ENCODE peak calls at places on chromosome 14, in ten cellular contexts. Q is suprapubic skin, R is HepG2, H is K562, M is A549, V is tibial nerve, Y is ovary, B is stomach, D is esophagus muscularis mucosa, F is sigmoid colon. I is an unnamed sample.

GRCh38 chr14:19941668-19942067 is 11.0 kb downstream of the OR4K1 start:
- DNase-seq in Q (no peak), R (no peak), D (no peak), Y (no peak), H (no peak), V (no peak), M (no peak), F (no peak), B (no peak), I (no peak)

GRCh38 chr14:32102152-32102787 is 25.2 kb downstream of the ARHGAP5 start:
- DNase-seq in Q (no peak), R (no peak), F (no peak), H (no peak), Y (no peak), M (no peak), V (no peak), B (no peak), D (no peak), I (no peak)

GRCh38 chr14:50897658-50898175 is 25.9 kb downstream of the ABHD12B start:
- DNase-seq in Y (no peak), M (no peak), D (no peak), V (no peak), R (no peak), F (no peak), Q (no peak), B (no peak), H (no peak), I (no peak)

GRCh38 chr14:96037891-96038557 is 1.1 kb upstream of the C14orf132 start:
- DNase-seq in B (peak; percentile 57), H (no peak), M (peak; percentile 49), D (no peak), Q (no peak), F (peak; percentile 77), V (peak; percentile 44), Y (no peak), R (no peak), I (peak; percentile 6)

GRCh38 chr14:81303258-81303935 is 82.6 kb upstream of the GTF2A1 start:
- DNase-seq in D (no peak), B (peak; percentile 83), H (peak; percentile 77), Q (no peak), M (peak; percentile 48), V (no peak), R (peak; percentile 98), F (no peak), Y (no peak), I (no peak)

GRCh38 chr14:93084866-93085857 is 30.6 kb downstream of the ITPK1 start:
- DNase-seq in Y (no peak), M (no peak), D (no peak), R (no peak), H (no peak), Q (no peak), V (no peak), B (no peak), F (no peak), I (no peak)

GRCh38 chr14:95935228-95935822 is 58.7 kb downstream of the TUNAR start:
- DNase-seq in B (no peak), F (no peak), H (peak; percentile 19), V (no peak), D (no peak), Y (no peak), Q (no peak), R (peak; percentile 6), M (no peak), I (no peak)

GRCh38 chr14:91129261-91129660 is 15.4 kb downstream of the DGLUCY start:
- DNase-seq in F (no peak), V (no peak), B (no peak), Q (no peak), R (no peak), Y (no peak), M (no peak), D (no peak), H (no peak), I (no peak)

GRCh38 chr14:58876613-58877012 is 238.9 kb downstream of the DACT1 start:
- DNase-seq in D (no peak), B (no peak), Y (no peak), M (no peak), F (no peak), H (no peak), R (no peak), V (no peak), Q (no peak), I (no peak)

GRCh38 chr14:58272589-58273372 is 25.6 kb upstream of the ARID4A start:
- DNase-seq in R (peak; percentile 98), D (no peak), F (no peak), Q (no peak), B (peak; percentile 44), M (peak; percentile 75), Y (no peak), H (peak; percentile 20), V (no peak), I (peak; percentile 77)

GRCh38 chr14:75383721-75384120 is 44.1 kb upstream of the JDP2 start:
- DNase-seq in V (no peak), Y (no peak), F (no peak), B (no peak), R (no peak), M (no peak), D (no peak), H (no peak), Q (no peak), I (no peak)

DNA sequence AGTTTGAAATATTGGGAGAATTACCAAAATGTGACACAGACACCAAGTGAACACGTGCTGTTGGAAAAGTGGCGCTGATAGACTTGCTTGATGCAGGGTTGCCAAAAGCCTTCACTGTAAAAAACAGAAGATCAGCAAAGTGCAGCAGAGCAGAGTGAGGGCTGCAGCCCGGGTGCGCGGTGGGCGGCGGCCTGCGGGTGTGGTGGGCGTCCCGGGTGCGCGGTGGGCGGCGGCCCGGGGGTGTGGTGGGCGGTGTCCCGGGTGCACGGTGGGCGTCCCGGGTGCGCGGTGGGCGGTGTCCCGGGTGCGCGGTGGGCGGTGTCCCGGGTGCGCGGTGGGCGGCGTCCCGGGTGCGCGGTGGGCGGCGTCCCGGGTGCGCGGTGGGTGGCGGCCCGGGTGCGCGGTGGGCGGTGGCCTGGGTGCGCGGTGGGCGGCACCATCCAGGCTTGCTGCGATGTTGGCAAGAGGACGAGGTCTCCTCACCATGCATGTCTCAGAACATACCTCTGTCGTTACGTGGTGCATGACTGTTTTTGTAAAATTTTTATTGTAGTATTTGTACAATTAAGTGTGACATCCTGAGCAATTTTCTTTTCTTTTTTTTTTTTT is 34.1 kb upstream of the TEX22 start:
- DNase-seq in V (no peak), D (no peak), R (no peak), Y (no peak), F (no peak), M (no peak), H (peak; percentile 13), Q (no peak), B (peak; percentile 31), I (peak; percentile 88)
- TF ChIP-seq EP300 in V (no peak), D (no peak), R (no peak), Y (no peak), F (no peak), M (no peak), H (no peak), Q (no peak), B (no peak), I (no peak)

DNA sequence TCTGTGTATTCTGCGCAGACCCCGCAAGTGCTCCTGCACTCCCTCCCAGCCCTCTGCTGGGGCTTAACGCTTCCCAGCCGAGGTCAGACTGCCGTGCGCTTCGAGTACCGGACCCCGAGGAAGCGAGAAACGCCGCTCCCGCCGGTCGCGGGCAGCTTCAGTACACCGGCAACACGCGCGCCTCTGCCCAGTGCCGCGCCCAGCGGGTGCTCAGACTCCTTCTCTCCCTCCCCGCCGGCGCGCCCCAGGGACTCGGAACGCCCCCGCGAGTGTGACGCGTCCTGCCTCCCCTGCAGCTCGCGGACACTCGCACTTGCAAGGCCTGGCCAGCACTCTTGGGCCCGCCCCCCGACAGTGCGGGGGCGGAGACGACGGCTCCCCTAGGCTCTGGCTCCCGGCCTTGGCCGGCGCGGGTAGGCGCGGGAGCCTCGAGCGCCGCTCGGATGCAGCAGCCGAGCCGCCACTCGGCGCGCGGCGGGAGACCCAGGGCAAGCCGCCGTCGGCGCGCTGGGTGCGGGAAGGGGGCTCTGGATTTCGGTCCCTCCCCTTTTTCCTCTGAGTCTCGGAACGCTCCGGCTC is at the start of gene PTGER2:
- DNase-seq in H (peak; percentile 76), F (peak; percentile 92), M (peak; percentile 63), V (peak; percentile 54), R (no peak), Y (peak; percentile 92), D (peak; percentile 97), B (peak; percentile 93), Q (peak; percentile 92), I (peak; percentile 97)
- TF ChIP-seq POLR2A in H (no peak), F (no peak), M (no peak), V (no peak), R (no peak), Y (no peak), D (peak; percentile 81), B (peak; percentile 41), Q (peak; percentile 58), I (no peak)

DNA sequence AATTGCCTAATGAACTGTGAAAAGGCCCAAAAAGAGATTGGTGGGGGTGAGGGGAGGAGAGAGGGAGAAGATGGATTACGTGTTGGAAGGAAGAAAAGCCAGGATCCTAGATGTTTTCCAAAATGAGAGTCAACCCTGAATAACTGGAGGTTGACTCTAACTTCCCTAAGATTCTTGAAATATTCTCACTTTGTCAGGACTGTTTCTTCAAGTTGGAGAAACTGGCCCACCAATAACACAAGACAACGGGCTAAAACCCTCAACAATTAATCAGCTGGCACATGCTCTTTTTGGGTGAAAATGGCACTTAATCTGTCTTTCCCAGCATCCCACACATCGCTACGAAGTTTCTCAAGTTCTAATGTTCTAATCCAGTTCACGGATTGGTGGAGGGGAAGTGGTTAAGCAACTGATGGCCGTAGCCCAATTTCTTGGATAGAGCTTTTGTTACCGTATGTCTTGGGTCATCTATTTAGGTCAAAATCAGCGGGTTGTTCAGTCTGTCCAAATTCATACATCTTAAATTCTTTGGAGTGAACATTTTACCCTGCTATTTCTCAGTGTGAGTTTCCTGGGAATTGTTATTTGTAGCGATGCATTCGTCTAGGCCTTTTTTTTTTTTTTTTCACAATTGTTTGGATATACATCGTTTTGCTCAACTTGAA is 49.0 kb downstream of the GPHB5 start:
- DNase-seq in B (no peak), R (no peak), Q (no peak), H (no peak), M (no peak), V (no peak), Y (no peak), D (no peak), F (no peak), I (no peak)
- TF ChIP-seq EP300 in B (no peak), R (no peak), Q (no peak), H (no peak), M (no peak), V (no peak), Y (no peak), D (no peak), F (no peak), I (no peak)

DNA sequence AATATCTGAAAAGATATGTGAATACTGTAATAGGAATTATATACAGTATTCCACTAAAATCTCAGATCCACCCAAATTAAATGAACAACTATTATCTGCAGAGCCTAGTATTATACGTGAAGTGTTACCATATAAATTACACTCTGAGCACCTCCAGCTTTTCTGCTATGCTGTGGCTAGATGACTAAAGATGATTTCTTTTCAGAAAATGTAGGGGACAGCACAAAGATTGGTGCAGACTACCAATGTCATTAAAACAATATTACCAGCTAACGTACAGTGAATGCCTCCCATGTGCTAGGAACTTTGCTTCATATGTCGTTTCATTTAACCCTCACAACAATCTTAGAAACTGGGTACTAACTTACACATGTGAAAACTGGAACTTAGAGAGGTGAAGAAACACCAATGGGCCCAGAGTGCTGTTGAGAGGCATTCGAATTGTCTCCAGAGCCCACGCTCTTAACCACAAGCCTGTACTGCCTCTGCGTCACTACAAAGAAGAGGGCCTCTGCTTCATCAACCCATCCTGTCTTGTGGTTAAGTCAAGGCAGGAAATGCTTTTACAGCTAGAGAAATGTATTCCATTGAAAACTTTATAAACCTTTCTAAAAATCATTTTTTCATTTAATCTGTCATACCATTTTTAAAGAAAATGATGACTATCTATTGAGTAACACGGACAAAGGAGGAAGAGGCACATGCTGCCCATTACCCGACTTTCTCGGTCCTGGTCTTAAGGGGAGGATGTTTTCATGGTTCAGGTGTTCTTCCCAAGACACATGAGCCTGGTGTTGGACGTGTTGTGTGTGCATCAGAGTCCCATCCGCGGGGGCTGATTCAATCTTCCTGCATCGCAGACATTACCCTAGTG is 1.3 kb downstream of the GPR65 start:
- DNase-seq in D (no peak), Q (no peak), H (no peak), V (no peak), B (no peak), M (no peak), Y (no peak), F (no peak), R (no peak), I (no peak)
- TF ChIP-seq POLR2A in D (no peak), Q (no peak), H (no peak), V (no peak), B (no peak), M (no peak), Y (no peak), F (no peak), R (no peak), I (no peak)